ENCODE peak calls at places on chromosomes 13 and 19, in seven cellular contexts. One of them, this sample, is unnamed. For H3K4me1 and H3K27me3, the result is how much of the 10 kb centered on the place peaks cover.

GRCh38 chr13:102580552-102581169 is 16.1 kb upstream of the TPP2 start:
- DNase-seq in GM23338: peak
- DNase-seq in colonic mucosa: peak
- DNase-seq in endodermal cell: peak
- DNase-seq in aorta: no peak
- DNase-seq in cardiac muscle cell: peak
- DNase-seq in uterus: no peak
- DNase-seq in this sample: no peak

GRCh38 chr19:45115809-45116615 is 23.0 kb downstream of the PPP1R37 start:
- DNase-seq in GM23338: no peak
- DNase-seq in colonic mucosa: no peak
- DNase-seq in endodermal cell: no peak
- DNase-seq in aorta: no peak
- DNase-seq in cardiac muscle cell: no peak
- DNase-seq in uterus: no peak
- DNase-seq in this sample: no peak

GRCh38 chr13:20119960-20120359 is 40.9 kb downstream of the GJA3 start:
- DNase-seq in GM23338: no peak
- DNase-seq in colonic mucosa: no peak
- DNase-seq in endodermal cell: no peak
- DNase-seq in aorta: no peak
- DNase-seq in cardiac muscle cell: no peak
- DNase-seq in uterus: no peak
- DNase-seq in this sample: no peak

GRCh38 chr13:29479716-29480492 is 115.6 kb downstream of the SLC7A1 start:
- DNase-seq in GM23338: peak
- DNase-seq in colonic mucosa: no peak
- DNase-seq in endodermal cell: peak
- DNase-seq in aorta: no peak
- DNase-seq in cardiac muscle cell: peak
- DNase-seq in uterus: no peak
- DNase-seq in this sample: no peak

GRCh38 chr19:18905058-18905456 is 9.1 kb upstream of the CERS1 start:
- DNase-seq in GM23338: no peak
- DNase-seq in colonic mucosa: no peak
- DNase-seq in endodermal cell: no peak
- DNase-seq in aorta: no peak
- DNase-seq in cardiac muscle cell: no peak
- DNase-seq in uterus: no peak
- DNase-seq in this sample: no peak

GRCh38 chr19:2853015-2853606 is 11.8 kb downstream of the ZNF555 start:
- DNase-seq in GM23338: no peak
- DNase-seq in colonic mucosa: no peak
- DNase-seq in endodermal cell: no peak
- DNase-seq in aorta: no peak
- DNase-seq in cardiac muscle cell: no peak
- DNase-seq in uterus: no peak
- DNase-seq in this sample: no peak

GRCh38 chr19:19510432-19510831 is 4.9 kb downstream of the TSSK6 start:
- DNase-seq in GM23338: peak
- DNase-seq in colonic mucosa: no peak
- DNase-seq in endodermal cell: peak
- DNase-seq in aorta: no peak
- DNase-seq in cardiac muscle cell: peak
- DNase-seq in uterus: no peak
- DNase-seq in this sample: no peak

GRCh38 chr13:39451860-39452301 is 151.1 kb downstream of the LHFPL6 start:
- DNase-seq in GM23338: no peak
- DNase-seq in colonic mucosa: no peak
- DNase-seq in endodermal cell: no peak
- DNase-seq in aorta: no peak
- DNase-seq in cardiac muscle cell: peak
- DNase-seq in uterus: no peak
- DNase-seq in this sample: peak

GRCh38 chr19:20397292-20397691 is 168.3 kb downstream of the ZNF737 start:
- DNase-seq in GM23338: no peak
- DNase-seq in colonic mucosa: no peak
- DNase-seq in endodermal cell: no peak
- DNase-seq in aorta: no peak
- DNase-seq in cardiac muscle cell: no peak
- DNase-seq in uterus: no peak
- DNase-seq in this sample: no peak

GRCh38 chr13:40469581-40470282 is 196.7 kb downstream of the FOXO1 start:
- DNase-seq in GM23338: no peak
- DNase-seq in colonic mucosa: no peak
- DNase-seq in endodermal cell: no peak
- DNase-seq in aorta: no peak
- DNase-seq in cardiac muscle cell: peak
- DNase-seq in uterus: no peak
- DNase-seq in this sample: no peak

GRCh38 chr13:40464349-40464748 is 202.1 kb downstream of the FOXO1 start:
- DNase-seq in GM23338: no peak
- DNase-seq in colonic mucosa: no peak
- DNase-seq in endodermal cell: no peak
- DNase-seq in aorta: no peak
- DNase-seq in cardiac muscle cell: no peak
- DNase-seq in uterus: no peak
- DNase-seq in this sample: no peak

GRCh38 chr13:40468227-40468838 is 198.1 kb downstream of the FOXO1 start:
- DNase-seq in GM23338: no peak
- DNase-seq in colonic mucosa: no peak
- DNase-seq in endodermal cell: no peak
- DNase-seq in aorta: no peak
- DNase-seq in cardiac muscle cell: no peak
- DNase-seq in uterus: no peak
- DNase-seq in this sample: no peak

GRCh38 chr13:40464991-40465390 is 201.4 kb downstream of the FOXO1 start:
- DNase-seq in GM23338: no peak
- DNase-seq in colonic mucosa: no peak
- DNase-seq in endodermal cell: no peak
- DNase-seq in aorta: no peak
- DNase-seq in cardiac muscle cell: no peak
- DNase-seq in uterus: no peak
- DNase-seq in this sample: no peak

GRCh38 chr13:40466271-40466670 is 200.2 kb downstream of the FOXO1 start:
- DNase-seq in GM23338: no peak
- DNase-seq in colonic mucosa: no peak
- DNase-seq in endodermal cell: no peak
- DNase-seq in aorta: no peak
- DNase-seq in cardiac muscle cell: no peak
- DNase-seq in uterus: no peak
- DNase-seq in this sample: no peak
- H3K4me1 ChIP-seq in GM23338: under half
- H3K4me1 ChIP-seq in colonic mucosa: under half
- H3K4me1 ChIP-seq in endodermal cell: under half
- H3K4me1 ChIP-seq in aorta: under half
- H3K4me1 ChIP-seq in cardiac muscle cell: under half
- H3K4me1 ChIP-seq in uterus: under half
- H3K4me1 ChIP-seq in this sample: under half

GRCh38 chr19:7699422-7700127 is 2.4 kb downstream of the FCER2 start:
- DNase-seq in GM23338: no peak
- DNase-seq in colonic mucosa: no peak
- DNase-seq in endodermal cell: no peak
- DNase-seq in aorta: no peak
- DNase-seq in cardiac muscle cell: no peak
- DNase-seq in uterus: no peak
- DNase-seq in this sample: no peak
- H3K27me3 ChIP-seq in GM23338: under half
- H3K27me3 ChIP-seq in colonic mucosa: under half
- H3K27me3 ChIP-seq in endodermal cell: under half
- H3K27me3 ChIP-seq in aorta: under half
- H3K27me3 ChIP-seq in cardiac muscle cell: under half
- H3K27me3 ChIP-seq in uterus: under half
- H3K27me3 ChIP-seq in this sample: under half

DNA sequence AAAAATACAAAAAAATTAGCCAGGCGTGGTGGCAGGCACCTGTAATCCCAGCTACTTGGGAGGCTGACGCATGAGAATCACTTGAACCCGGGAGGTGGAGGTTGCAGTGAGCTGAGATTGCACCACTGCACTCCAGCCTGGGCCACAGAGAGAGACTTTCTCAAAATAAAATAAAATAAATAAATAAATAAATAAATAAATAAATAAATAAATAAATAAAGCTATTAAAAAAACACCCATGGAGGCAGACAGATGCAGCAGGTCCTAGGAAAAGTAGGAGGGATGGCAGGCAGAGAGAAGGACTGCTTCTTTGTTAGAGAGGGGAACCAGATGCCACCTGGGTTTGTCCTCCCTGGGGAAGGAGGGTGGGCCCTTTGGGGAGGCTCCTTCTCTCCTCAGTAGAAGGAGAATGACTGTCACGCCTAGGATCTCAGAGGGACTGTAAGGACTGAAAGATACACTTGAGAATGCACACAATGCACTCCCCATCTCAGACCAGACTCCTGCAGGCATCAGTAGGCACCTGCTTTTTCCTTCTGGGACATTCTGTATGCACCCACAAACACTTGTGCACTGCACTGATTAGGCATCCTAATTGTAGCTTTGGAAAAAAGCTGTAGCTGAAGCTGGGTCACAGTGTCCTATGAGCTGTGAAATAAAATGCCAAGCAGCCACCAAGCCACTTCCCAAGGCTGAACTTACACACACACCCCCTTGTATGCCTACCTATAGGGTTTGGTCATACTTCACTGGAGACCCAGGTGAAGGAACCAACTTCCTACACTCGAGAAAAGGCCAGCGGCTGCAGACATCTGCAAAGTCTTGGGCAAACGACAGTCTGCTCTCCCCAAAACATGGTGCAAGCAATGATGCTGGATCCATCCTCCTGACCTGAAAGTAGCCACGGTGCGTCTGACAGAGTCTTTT is 18.9 kb upstream of the SLC35E1 start:
- DNase-seq in GM23338: no peak
- DNase-seq in colonic mucosa: no peak
- DNase-seq in endodermal cell: no peak
- DNase-seq in aorta: no peak
- DNase-seq in cardiac muscle cell: no peak
- DNase-seq in uterus: no peak
- DNase-seq in this sample: no peak
- H3K4me1 ChIP-seq in GM23338: under half
- H3K4me1 ChIP-seq in colonic mucosa: under half
- H3K4me1 ChIP-seq in endodermal cell: under half
- H3K4me1 ChIP-seq in aorta: under half
- H3K4me1 ChIP-seq in cardiac muscle cell: under half
- H3K4me1 ChIP-seq in uterus: under half
- H3K4me1 ChIP-seq in this sample: half or more

GRCh38 chr13:111420113-111420876 is 99.9 kb downstream of the TEX29 start:
- DNase-seq in GM23338: no peak
- DNase-seq in colonic mucosa: no peak
- DNase-seq in endodermal cell: peak
- DNase-seq in aorta: peak
- DNase-seq in cardiac muscle cell: no peak
- DNase-seq in uterus: no peak
- DNase-seq in this sample: no peak
- H3K27me3 ChIP-seq in GM23338: under half
- H3K27me3 ChIP-seq in colonic mucosa: under half
- H3K27me3 ChIP-seq in endodermal cell: under half
- H3K27me3 ChIP-seq in aorta: under half
- H3K27me3 ChIP-seq in cardiac muscle cell: under half
- H3K27me3 ChIP-seq in uterus: under half
- H3K27me3 ChIP-seq in this sample: under half

GRCh38 chr19:37983916-37984315 is 76.9 kb downstream of the SIPA1L3 start:
- DNase-seq in GM23338: no peak
- DNase-seq in colonic mucosa: no peak
- DNase-seq in endodermal cell: no peak
- DNase-seq in aorta: peak
- DNase-seq in cardiac muscle cell: no peak
- DNase-seq in uterus: no peak
- DNase-seq in this sample: no peak

GRCh38 chr19:37980419-37980975 is 73.5 kb downstream of the SIPA1L3 start:
- DNase-seq in GM23338: no peak
- DNase-seq in colonic mucosa: no peak
- DNase-seq in endodermal cell: no peak
- DNase-seq in aorta: peak
- DNase-seq in cardiac muscle cell: no peak
- DNase-seq in uterus: no peak
- DNase-seq in this sample: peak

GRCh38 chr19:37983153-37983552 is 76.1 kb downstream of the SIPA1L3 start:
- DNase-seq in GM23338: no peak
- DNase-seq in colonic mucosa: no peak
- DNase-seq in endodermal cell: no peak
- DNase-seq in aorta: peak
- DNase-seq in cardiac muscle cell: no peak
- DNase-seq in uterus: no peak
- DNase-seq in this sample: no peak

GRCh38 chr19:37982655-37983054 is 75.6 kb downstream of the SIPA1L3 start:
- DNase-seq in GM23338: no peak
- DNase-seq in colonic mucosa: no peak
- DNase-seq in endodermal cell: no peak
- DNase-seq in aorta: peak
- DNase-seq in cardiac muscle cell: no peak
- DNase-seq in uterus: no peak
- DNase-seq in this sample: peak

GRCh38 chr19:37981785-37982475 is 74.9 kb downstream of the SIPA1L3 start:
- DNase-seq in GM23338: no peak
- DNase-seq in colonic mucosa: peak
- DNase-seq in endodermal cell: no peak
- DNase-seq in aorta: peak
- DNase-seq in cardiac muscle cell: no peak
- DNase-seq in uterus: no peak
- DNase-seq in this sample: peak
- H3K4me1 ChIP-seq in GM23338: under half
- H3K4me1 ChIP-seq in colonic mucosa: under half
- H3K4me1 ChIP-seq in endodermal cell: under half
- H3K4me1 ChIP-seq in aorta: under half
- H3K4me1 ChIP-seq in cardiac muscle cell: under half
- H3K4me1 ChIP-seq in uterus: under half
- H3K4me1 ChIP-seq in this sample: under half

DNA sequence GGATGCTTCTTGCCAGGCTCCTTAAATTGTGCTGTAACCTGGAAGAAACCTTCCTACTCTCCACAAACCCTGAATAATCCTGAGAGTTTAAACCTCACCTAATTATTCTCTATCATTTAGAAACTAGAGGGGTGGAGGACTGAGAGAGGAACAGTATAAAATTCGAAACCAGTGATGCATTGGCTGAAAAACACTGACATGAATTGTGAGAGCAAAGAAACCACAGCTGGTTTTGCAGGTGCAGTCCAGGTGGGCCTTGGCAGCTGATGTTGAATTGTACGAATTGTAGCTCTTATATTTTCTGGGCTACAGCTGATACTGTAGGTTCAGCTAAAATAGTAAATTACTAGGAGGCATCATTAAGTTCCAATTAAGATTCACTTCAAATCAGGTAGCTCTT is 227.0 kb upstream of the SLITRK5 start:
- DNase-seq in GM23338: no peak
- DNase-seq in colonic mucosa: no peak
- DNase-seq in endodermal cell: no peak
- DNase-seq in aorta: no peak
- DNase-seq in cardiac muscle cell: no peak
- DNase-seq in uterus: no peak
- DNase-seq in this sample: no peak
- H3K27me3 ChIP-seq in GM23338: under half
- H3K27me3 ChIP-seq in colonic mucosa: under half
- H3K27me3 ChIP-seq in endodermal cell: under half
- H3K27me3 ChIP-seq in aorta: under half
- H3K27me3 ChIP-seq in cardiac muscle cell: under half
- H3K27me3 ChIP-seq in uterus: under half
- H3K27me3 ChIP-seq in this sample: under half

This sample was measured in tibial artery.